ENCODE peak calls at places on chromosomes 16 and 17, in four cellular contexts. One of them, this sample, is unnamed.

GRCh38 chr16:58862334-58863024 is 128.4 kb upstream of the GOT2 start:
- DNase-seq in CD8-positive, alpha-beta T cell: no peak
- DNase-seq in heart right ventricle: no peak
- DNase-seq in NB4: no peak
- DNase-seq in this sample: no peak

GRCh38 chr16:12256880-12257279 is 280.3 kb downstream of the SNX29 start:
- DNase-seq in CD8-positive, alpha-beta T cell: no peak
- DNase-seq in heart right ventricle: no peak
- DNase-seq in NB4: no peak
- DNase-seq in this sample: no peak

GRCh38 chr17:38868095-38868967 is 1.5 kb upstream of the LASP1 start:
- DNase-seq in CD8-positive, alpha-beta T cell: no peak
- DNase-seq in heart right ventricle: peak
- DNase-seq in NB4: peak
- DNase-seq in this sample: peak

GRCh38 chr16:28258571-28258970 is 33.8 kb upstream of the SBK1 start:
- DNase-seq in CD8-positive, alpha-beta T cell: no peak
- DNase-seq in heart right ventricle: peak
- DNase-seq in NB4: no peak
- DNase-seq in this sample: peak

GRCh38 chr16:64356267-64356666 is 765.6 kb downstream of the CDH11 start:
- DNase-seq in CD8-positive, alpha-beta T cell: no peak
- DNase-seq in heart right ventricle: no peak
- DNase-seq in NB4: no peak
- DNase-seq in this sample: no peak

GRCh38 chr17:68344701-68345136 is 53.4 kb downstream of the ARSG start:
- DNase-seq in CD8-positive, alpha-beta T cell: peak
- DNase-seq in heart right ventricle: no peak
- DNase-seq in NB4: peak
- DNase-seq in this sample: no peak

GRCh38 chr17:79160980-79161621 is 86.5 kb downstream of the ENGASE start:
- DNase-seq in CD8-positive, alpha-beta T cell: peak
- DNase-seq in heart right ventricle: no peak
- DNase-seq in NB4: peak
- DNase-seq in this sample: no peak

GRCh38 chr17:39678340-39679116 is 9.3 kb downstream of the PGAP3 start:
- DNase-seq in CD8-positive, alpha-beta T cell: no peak
- DNase-seq in heart right ventricle: no peak
- DNase-seq in NB4: no peak
- DNase-seq in this sample: no peak

GRCh38 chr17:30926516-30926915 is 4.8 kb downstream of the ADAP2 start:
- DNase-seq in CD8-positive, alpha-beta T cell: no peak
- DNase-seq in heart right ventricle: no peak
- DNase-seq in NB4: no peak
- DNase-seq in this sample: no peak

GRCh38 chr16:66212426-66212825 is 154.1 kb upstream of the CDH5 start:
- DNase-seq in CD8-positive, alpha-beta T cell: no peak
- DNase-seq in heart right ventricle: no peak
- DNase-seq in NB4: no peak
- DNase-seq in this sample: no peak

GRCh38 chr17:13484020-13484419 is 117.7 kb downstream of the HS3ST3A1 start:
- DNase-seq in CD8-positive, alpha-beta T cell: no peak
- DNase-seq in heart right ventricle: no peak
- DNase-seq in NB4: no peak
- DNase-seq in this sample: no peak

GRCh38 chr17:80953471-80954315 is 37.9 kb upstream of the CHMP6 start:
- DNase-seq in CD8-positive, alpha-beta T cell: no peak
- DNase-seq in heart right ventricle: no peak
- DNase-seq in NB4: no peak
- DNase-seq in this sample: no peak

GRCh38 chr16:52051773-52052172 is 495.2 kb downstream of the TOX3 start:
- DNase-seq in CD8-positive, alpha-beta T cell: no peak
- DNase-seq in heart right ventricle: no peak
- DNase-seq in NB4: no peak
- DNase-seq in this sample: no peak

GRCh38 chr16:14608604-14609003 is 21.5 kb downstream of the PARN start:
- DNase-seq in CD8-positive, alpha-beta T cell: no peak
- DNase-seq in heart right ventricle: no peak
- DNase-seq in NB4: no peak
- DNase-seq in this sample: no peak

GRCh38 chr17:76643553-76644148 is at the start of gene ST6GALNAC1:
- DNase-seq in CD8-positive, alpha-beta T cell: peak
- DNase-seq in heart right ventricle: peak
- DNase-seq in NB4: no peak
- DNase-seq in this sample: no peak

GRCh38 chr17:16491131-16491702 is 776 bp downstream of the LRRC75A start:
- DNase-seq in CD8-positive, alpha-beta T cell: peak
- DNase-seq in heart right ventricle: no peak
- DNase-seq in NB4: peak
- DNase-seq in this sample: peak

GRCh38 chr16:67872631-67873434 is at the start of gene EDC4:
- DNase-seq in CD8-positive, alpha-beta T cell: peak
- DNase-seq in heart right ventricle: peak
- DNase-seq in NB4: peak
- DNase-seq in this sample: peak

GRCh38 chr17:82440991-82441627 is 9.4 kb downstream of the CYBC1 start:
- DNase-seq in CD8-positive, alpha-beta T cell: no peak
- DNase-seq in heart right ventricle: peak
- DNase-seq in NB4: peak
- DNase-seq in this sample: peak

GRCh38 chr16:57798267-57798810 is 4.0 kb downstream of the KIFC3 start:
- DNase-seq in CD8-positive, alpha-beta T cell: no peak
- DNase-seq in heart right ventricle: no peak
- DNase-seq in NB4: no peak
- DNase-seq in this sample: no peak

GRCh38 chr17:80794281-80795089 is 197.2 kb upstream of the CHMP6 start:
- DNase-seq in CD8-positive, alpha-beta T cell: no peak
- DNase-seq in heart right ventricle: no peak
- DNase-seq in NB4: no peak
- DNase-seq in this sample: peak

GRCh38 chr16:58440094-58440493 is 47.8 kb downstream of the GINS3 start:
- DNase-seq in CD8-positive, alpha-beta T cell: no peak
- DNase-seq in heart right ventricle: no peak
- DNase-seq in NB4: no peak
- DNase-seq in this sample: no peak

GRCh38 chr16:2825049-2825742 is 4.9 kb upstream of the ZG16B start:
- DNase-seq in CD8-positive, alpha-beta T cell: no peak
- DNase-seq in heart right ventricle: no peak
- DNase-seq in NB4: no peak
- DNase-seq in this sample: peak

GRCh38 chr16:68236804-68237242 is 896 bp upstream of the ESRP2 start:
- DNase-seq in CD8-positive, alpha-beta T cell: no peak
- DNase-seq in heart right ventricle: no peak
- DNase-seq in NB4: no peak
- DNase-seq in this sample: no peak

GRCh38 chr17:35588196-35588920 is 1.2 kb downstream of the AP2B1 start:
- DNase-seq in CD8-positive, alpha-beta T cell: no peak
- DNase-seq in heart right ventricle: no peak
- DNase-seq in NB4: peak
- DNase-seq in this sample: no peak

GRCh38 chr16:3761375-3762079 is 44.2 kb upstream of the TRAP1 start:
- DNase-seq in CD8-positive, alpha-beta T cell: no peak
- DNase-seq in heart right ventricle: no peak
- DNase-seq in NB4: no peak
- DNase-seq in this sample: no peak

GRCh38 chr16:47687694-47688093 is 226.6 kb downstream of the PHKB start:
- DNase-seq in CD8-positive, alpha-beta T cell: no peak
- DNase-seq in heart right ventricle: no peak
- DNase-seq in NB4: no peak
- DNase-seq in this sample: no peak

GRCh38 chr16:68382296-68382718 is 66.0 kb downstream of the SMPD3 start:
- DNase-seq in CD8-positive, alpha-beta T cell: no peak
- DNase-seq in heart right ventricle: no peak
- DNase-seq in NB4: peak
- DNase-seq in this sample: no peak

GRCh38 chr17:50425682-50426471 is at the start of gene ACSF2:
- DNase-seq in CD8-positive, alpha-beta T cell: peak
- DNase-seq in heart right ventricle: peak
- DNase-seq in NB4: peak
- DNase-seq in this sample: peak

GRCh38 chr17:62674363-62674739 is 46.9 kb downstream of the MRC2 start:
- DNase-seq in CD8-positive, alpha-beta T cell: no peak
- DNase-seq in heart right ventricle: no peak
- DNase-seq in NB4: no peak
- DNase-seq in this sample: peak

GRCh38 chr17:79811888-79812205 is 15.0 kb upstream of the CBX8 start:
- DNase-seq in CD8-positive, alpha-beta T cell: no peak
- DNase-seq in heart right ventricle: no peak
- DNase-seq in NB4: no peak
- DNase-seq in this sample: no peak

GRCh38 chr17:79798296-79799173 is 1.7 kb upstream of the CBX8 start:
- DNase-seq in CD8-positive, alpha-beta T cell: no peak
- DNase-seq in heart right ventricle: no peak
- DNase-seq in NB4: peak
- DNase-seq in this sample: no peak

GRCh38 chr16:66041907-66042306 is 324.6 kb upstream of the CDH5 start:
- DNase-seq in CD8-positive, alpha-beta T cell: no peak
- DNase-seq in heart right ventricle: no peak
- DNase-seq in NB4: no peak
- DNase-seq in this sample: no peak

GRCh38 chr17:850828-851759 is 68.9 kb downstream of the MRM3 start:
- DNase-seq in CD8-positive, alpha-beta T cell: no peak
- DNase-seq in heart right ventricle: no peak
- DNase-seq in NB4: no peak
- DNase-seq in this sample: no peak
- H3K4me3 ChIP-seq in CD8-positive, alpha-beta T cell: no peak
- H3K4me3 ChIP-seq in heart right ventricle: peak
- H3K4me3 ChIP-seq in NB4: no peak
- H3K4me3 ChIP-seq in this sample: no peak

GRCh38 chr16:20676268-20676828 is 21.1 kb downstream of the ACSM1 start:
- DNase-seq in CD8-positive, alpha-beta T cell: no peak
- DNase-seq in heart right ventricle: no peak
- DNase-seq in NB4: peak
- DNase-seq in this sample: no peak
- H3K4me3 ChIP-seq in CD8-positive, alpha-beta T cell: peak
- H3K4me3 ChIP-seq in heart right ventricle: peak
- H3K4me3 ChIP-seq in NB4: no peak
- H3K4me3 ChIP-seq in this sample: peak

DNA sequence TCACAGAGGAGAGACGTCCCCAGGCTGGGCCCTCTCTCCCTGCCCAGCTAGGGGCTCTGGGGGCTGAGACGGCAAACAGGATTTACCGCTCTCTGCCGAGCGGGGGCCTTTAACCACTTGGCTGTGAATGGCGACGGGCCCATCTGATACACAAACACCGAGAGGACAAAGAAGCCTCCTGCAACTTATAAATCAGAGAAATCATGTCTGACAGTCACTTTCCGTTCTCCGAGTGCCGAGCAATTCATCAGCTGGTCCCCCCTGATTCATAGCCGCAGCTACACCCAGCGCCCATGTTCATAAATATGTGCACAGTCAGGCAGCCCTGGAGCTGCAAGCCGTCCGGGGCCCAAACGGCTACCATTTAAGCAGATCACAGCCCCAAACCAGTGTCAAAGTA is 154.4 kb downstream of the C16orf78 start:
- DNase-seq in CD8-positive, alpha-beta T cell: no peak
- DNase-seq in heart right ventricle: no peak
- DNase-seq in NB4: no peak
- DNase-seq in this sample: peak
- H3K4me3 ChIP-seq in CD8-positive, alpha-beta T cell: peak
- H3K4me3 ChIP-seq in heart right ventricle: peak
- H3K4me3 ChIP-seq in NB4: no peak
- H3K4me3 ChIP-seq in this sample: no peak

DNA sequence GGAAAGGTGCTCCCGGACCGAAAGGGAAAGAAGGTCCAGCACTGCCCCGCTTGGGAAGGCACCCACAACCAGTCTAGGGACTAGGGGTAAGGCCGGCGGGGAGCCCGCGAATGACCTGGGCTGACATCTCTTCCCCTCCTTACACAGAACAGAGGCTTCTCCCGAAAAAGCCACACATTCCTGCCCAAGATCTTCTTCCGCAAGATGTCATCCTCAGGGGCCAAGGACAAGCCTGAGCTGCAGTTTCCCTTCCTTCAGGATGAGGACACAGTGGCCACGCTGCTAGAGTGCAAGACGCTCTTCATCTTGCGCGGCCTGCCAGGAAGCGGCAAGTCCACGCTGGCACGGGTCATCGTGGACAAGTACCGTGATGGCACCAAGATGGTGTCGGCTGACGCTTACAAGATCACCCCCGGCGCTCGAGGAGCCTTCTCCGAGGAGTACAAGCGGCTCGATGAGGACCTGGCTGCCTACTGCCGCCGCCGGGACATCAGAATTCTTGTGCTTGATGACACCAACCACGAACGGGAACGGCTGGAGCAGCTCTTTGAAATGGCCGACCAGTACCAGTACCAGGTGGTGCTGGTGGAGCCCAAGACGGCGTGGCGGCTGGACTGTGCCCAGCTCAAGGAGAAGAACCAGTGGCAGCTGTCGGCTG is 1.5 kb downstream of the CNP start:
- DNase-seq in CD8-positive, alpha-beta T cell: no peak
- DNase-seq in heart right ventricle: no peak
- DNase-seq in NB4: no peak
- DNase-seq in this sample: peak
- H3K4me3 ChIP-seq in CD8-positive, alpha-beta T cell: peak
- H3K4me3 ChIP-seq in heart right ventricle: peak
- H3K4me3 ChIP-seq in NB4: peak
- H3K4me3 ChIP-seq in this sample: no peak

This sample was measured in aorta.